ENCODE peak calls at places on chromosomes 12 and 14, in ten cellular contexts. P, V, O, K, M, B, D, F, E and N are unnamed samples.

GRCh38 chr12:102008615-102009126 is 53.1 kb downstream of the WASHC3 start:
- DNase-seq in F (no peak), E (no peak), O (no peak), V (no peak), M (no peak), P (no peak), D (no peak), K (no peak), B (no peak), N (no peak)

GRCh38 chr14:67464856-67465255 is 23.7 kb downstream of the TMEM229B start:
- DNase-seq in D (no peak), O (no peak), M (no peak), K (no peak), E (no peak), P (no peak), V (no peak), B (no peak), F (no peak), N (no peak)

GRCh38 chr14:74846168-74846567 is 29.8 kb downstream of the PROX2 start:
- DNase-seq in K (no peak), D (peak; percentile 67), V (peak; percentile 54), F (no peak), B (no peak), E (no peak), P (no peak), O (no peak), M (no peak), N (no peak)

GRCh38 chr12:112340235-112340634 is 42.0 kb downstream of the HECTD4 start:
- DNase-seq in O (no peak), E (no peak), F (no peak), M (no peak), K (no peak), V (no peak), D (no peak), P (no peak), B (no peak), N (no peak)

GRCh38 chr14:68627868-68628604 is 164.8 kb downstream of the ZFP36L1 start:
- DNase-seq in E (peak; percentile 83), V (peak; percentile 28), K (no peak), B (peak; percentile 62), O (peak; percentile 52), D (no peak), M (peak; percentile 50), P (peak; percentile 60), F (peak; percentile 93), N (no peak)

GRCh38 chr12:57864382-57864781 is 17.9 kb upstream of the CTDSP2 start:
- DNase-seq in M (no peak), D (no peak), E (no peak), B (no peak), P (no peak), K (no peak), F (no peak), O (no peak), V (peak; percentile 24), N (no peak)

GRCh38 chr12:98671459-98671858 is 26.4 kb downstream of the APAF1 start:
- DNase-seq in F (no peak), B (no peak), O (no peak), E (no peak), M (no peak), D (no peak), K (no peak), P (no peak), V (no peak), N (no peak)

GRCh38 chr14:68395585-68395984 is 397.3 kb downstream of the ZFP36L1 start:
- DNase-seq in V (peak; percentile 69), E (no peak), F (no peak), M (peak; percentile 89), D (peak; percentile 76), P (no peak), K (peak; percentile 61), O (no peak), B (no peak), N (no peak)

GRCh38 chr12:76916170-76916540 is 37.3 kb upstream of the CSRP2 start:
- DNase-seq in O (no peak), F (no peak), B (no peak), D (peak; percentile 27), M (no peak), K (no peak), P (no peak), E (no peak), V (peak; percentile 19), N (no peak)

GRCh38 chr12:76919388-76920181 is 40.8 kb upstream of the CSRP2 start:
- DNase-seq in E (no peak), K (no peak), P (no peak), D (no peak), B (no peak), F (peak; percentile 61), M (no peak), O (no peak), V (no peak), N (no peak)

GRCh38 chr12:76915381-76916169 is 36.8 kb upstream of the CSRP2 start:
- DNase-seq in P (no peak), F (no peak), E (no peak), B (no peak), O (no peak), V (no peak), K (no peak), M (no peak), D (no peak), N (no peak)

GRCh38 chr12:76909290-76909689 is 30.5 kb upstream of the CSRP2 start:
- DNase-seq in E (no peak), K (no peak), P (no peak), B (no peak), D (no peak), M (no peak), O (no peak), F (no peak), V (no peak), N (no peak)

DNA sequence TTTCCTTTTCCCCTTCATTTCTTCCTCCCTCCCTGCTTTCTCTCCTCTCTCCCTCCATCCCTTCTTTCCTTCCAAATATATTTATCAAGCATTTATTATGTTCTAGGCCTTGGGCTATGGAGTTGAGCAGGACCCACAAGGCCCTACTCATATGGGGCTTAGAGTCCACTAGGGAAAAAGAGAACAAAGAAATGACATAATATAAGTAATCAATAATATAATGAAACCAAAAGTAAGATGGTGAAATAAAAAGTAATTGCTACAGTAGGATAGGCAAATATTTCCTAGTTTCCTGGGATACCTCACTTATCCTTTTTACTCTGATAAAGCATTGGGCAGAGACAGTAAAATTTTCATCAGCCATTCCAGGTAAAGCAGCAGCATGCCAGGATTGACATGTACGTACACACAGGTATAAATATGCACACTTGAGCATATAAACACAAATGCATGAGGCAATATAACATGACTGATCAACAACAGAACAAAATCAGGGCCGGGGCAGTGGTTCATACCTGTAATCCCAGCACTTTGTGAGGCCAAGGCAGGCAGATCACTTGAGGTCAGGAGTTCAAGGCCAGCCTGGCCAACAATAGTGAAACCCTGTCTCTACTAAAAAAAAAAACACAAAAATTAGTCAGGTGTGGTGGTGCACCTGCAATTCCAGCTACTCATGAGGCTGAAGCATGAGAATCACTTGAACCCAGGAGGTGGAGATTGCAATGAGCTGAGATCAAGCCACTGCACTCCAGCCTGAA is 35.5 kb upstream of the CSRP2 start:
- DNase-seq in E (no peak), F (no peak), B (no peak), O (no peak), K (no peak), M (no peak), V (no peak), D (no peak), P (no peak), N (no peak)
- H3K9me3 ChIP-seq in E (no peaks in the 10 kb centered on the region), F (no peaks in the 10 kb centered on the region), B (no peaks in the 10 kb centered on the region), O (no peaks in the 10 kb centered on the region), K (no peaks in the 10 kb centered on the region), M (no peaks in the 10 kb centered on the region), V (no peaks in the 10 kb centered on the region), D (no peaks in the 10 kb centered on the region), P (no peaks in the 10 kb centered on the region), N (no peaks in the 10 kb centered on the region)

DNA sequence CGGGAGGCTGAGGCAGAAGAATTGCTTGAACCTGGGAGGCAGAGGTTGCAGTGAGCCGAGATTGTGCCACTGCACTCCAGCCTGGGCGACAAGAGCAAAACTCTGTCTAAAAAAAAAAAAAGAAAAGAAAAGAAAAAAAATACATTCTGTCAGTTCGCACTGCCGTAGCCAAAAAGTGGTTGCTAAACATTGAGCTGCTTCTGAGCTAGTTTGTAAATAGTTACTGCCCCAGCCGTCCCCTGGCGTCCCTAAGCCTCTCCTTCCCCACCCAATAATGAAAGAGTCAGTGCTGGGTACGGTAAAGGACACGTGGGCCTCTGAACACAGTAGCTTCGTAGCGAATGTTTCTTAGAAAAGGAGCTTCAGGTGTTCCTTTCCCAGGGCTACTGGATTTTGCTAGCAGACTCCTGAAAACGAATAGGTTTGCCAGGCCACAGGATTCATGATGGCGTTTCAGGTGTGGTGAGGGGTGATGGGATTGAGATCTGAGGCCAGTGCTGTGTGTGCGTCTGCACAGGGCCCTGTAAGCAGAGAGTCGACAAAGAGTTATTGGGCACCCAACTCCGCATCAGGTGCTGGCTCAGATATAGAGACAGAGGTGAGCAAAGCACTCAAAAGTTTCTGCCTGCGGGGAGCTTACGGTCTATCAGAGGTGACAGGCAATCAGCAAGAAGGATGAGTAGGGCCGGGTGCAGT is 94.1 kb downstream of the LGMN start:
- DNase-seq in O (no peak), E (no peak), K (no peak), V (no peak), M (no peak), F (no peak), P (no peak), D (no peak), B (no peak), N (no peak)
- H3K4me1 ChIP-seq in O (peaks cover 3% of the 10 kb centered on the region), E (peaks cover 34% of the 10 kb centered on the region), K (no peaks in the 10 kb centered on the region), V (peaks cover 9% of the 10 kb centered on the region), M (no peaks in the 10 kb centered on the region), F (peaks cover 51% of the 10 kb centered on the region), P (peaks cover 32% of the 10 kb centered on the region), D (peaks cover 12% of the 10 kb centered on the region), B (peaks cover 59% of the 10 kb centered on the region), N (no peaks in the 10 kb centered on the region)

DNA sequence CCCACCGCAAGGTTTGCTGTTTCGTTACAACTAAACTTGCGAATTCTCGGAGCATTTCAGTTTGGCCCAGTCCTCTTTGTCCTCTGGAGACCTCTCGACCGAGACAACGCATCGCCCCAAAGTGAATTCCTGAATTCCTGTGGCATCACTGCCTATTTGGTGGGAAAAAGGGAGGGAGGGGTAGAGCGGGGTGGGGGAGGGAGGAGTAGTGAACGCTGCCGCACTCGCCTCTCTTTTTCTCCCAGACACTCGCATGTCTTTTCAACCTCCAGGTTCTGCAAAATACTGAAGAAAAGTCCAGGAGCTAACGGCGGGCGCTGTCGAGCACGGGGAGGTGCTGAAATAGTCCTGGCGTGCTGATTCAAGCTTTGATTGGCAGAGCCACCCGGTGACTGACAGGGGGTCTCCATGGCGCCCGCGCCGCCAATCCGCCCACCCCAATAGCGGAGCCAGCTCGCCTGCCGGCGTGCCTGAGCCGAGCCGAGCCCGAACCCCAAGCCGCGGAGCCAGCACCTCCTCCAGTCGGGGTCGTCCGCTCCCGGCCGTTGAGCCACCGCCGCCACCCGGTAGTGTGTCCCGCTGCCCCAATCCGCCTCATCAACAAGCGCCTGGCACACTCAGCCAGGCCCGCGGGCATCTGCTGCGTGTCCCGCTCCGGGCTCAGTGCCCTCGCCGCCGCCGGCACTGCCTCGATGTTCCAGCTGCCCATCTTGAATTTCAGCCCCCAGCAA is at the start of gene SIX6:
- DNase-seq in M (no peak), K (no peak), B (no peak), F (peak; percentile 85), E (no peak), O (no peak), P (no peak), V (peak; percentile 78), D (peak; percentile 24), N (no peak)
- TF ChIP-seq CTCF in M (no peak), K (no peak), B (no peak), F (no peak), E (no peak), O (no peak), P (no peak), V (no peak), D (no peak), N (no peak)

GRCh38 chr12:94735985-94736384 is 85.6 kb upstream of the TMCC3 start:
- DNase-seq in B (no peak), M (no peak), V (no peak), P (no peak), E (no peak), D (no peak), O (no peak), F (no peak), K (no peak), N (no peak)

GRCh38 chr12:94733727-94734126 is 83.4 kb upstream of the TMCC3 start:
- DNase-seq in E (no peak), F (no peak), O (no peak), K (no peak), B (no peak), D (no peak), P (no peak), V (no peak), M (no peak), N (no peak)

GRCh38 chr12:94730846-94731245 is 80.5 kb upstream of the TMCC3 start:
- DNase-seq in M (no peak), E (no peak), B (no peak), V (no peak), P (no peak), O (no peak), D (no peak), K (no peak), F (no peak), N (no peak)

GRCh38 chr12:94732367-94732990 is 82.1 kb upstream of the TMCC3 start:
- DNase-seq in O (no peak), K (no peak), F (no peak), B (no peak), P (no peak), D (no peak), M (no peak), V (no peak), E (no peak), N (no peak)

DNA sequence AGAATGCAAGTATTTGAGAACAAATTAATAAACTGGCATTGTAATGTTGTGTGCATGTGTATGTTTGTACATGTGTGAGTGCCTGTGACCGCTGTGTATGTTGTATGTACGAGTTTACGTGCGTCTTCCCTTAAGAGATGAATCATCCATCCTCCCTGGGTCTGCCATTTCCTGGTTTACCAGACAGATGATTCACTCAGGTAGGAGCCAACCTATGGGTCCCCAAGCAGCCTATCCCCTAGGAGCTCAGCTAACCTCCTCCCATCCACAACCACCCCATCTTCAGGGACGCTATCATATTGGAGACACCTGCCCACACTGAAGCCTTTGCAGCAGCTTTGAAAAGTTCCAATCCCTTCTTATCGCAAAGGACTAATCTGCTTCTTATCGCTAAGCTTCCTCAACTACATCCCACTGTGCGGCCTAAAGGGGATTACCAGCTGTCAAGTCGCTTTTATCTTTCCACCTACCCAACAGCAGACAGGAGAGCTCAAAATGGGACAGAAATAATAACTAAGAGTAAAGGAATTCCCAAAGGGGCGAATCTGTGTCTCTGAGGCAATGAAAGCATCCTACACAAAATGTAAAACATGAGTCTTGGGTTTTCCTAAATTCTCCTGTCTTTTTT is 81.5 kb upstream of the TMCC3 start:
- DNase-seq in V (no peak), D (no peak), E (no peak), B (no peak), O (no peak), K (no peak), M (no peak), F (no peak), P (no peak), N (no peak)
- H3K9me3 ChIP-seq in V (no peaks in the 10 kb centered on the region), D (no peaks in the 10 kb centered on the region), E (no peaks in the 10 kb centered on the region), B (no peaks in the 10 kb centered on the region), O (no peaks in the 10 kb centered on the region), K (no peaks in the 10 kb centered on the region), M (no peaks in the 10 kb centered on the region), F (no peaks in the 10 kb centered on the region), P (no peaks in the 10 kb centered on the region), N (no peaks in the 10 kb centered on the region)